ENCODE peak calls at places on chromosomes 6 and 20, in four cellular contexts. One of them, this sample, is unnamed. For H3K4me1, the result is how much of the 10 kb centered on the place peaks cover.

GRCh38 chr6:148395583-148396101 is 53.0 kb downstream of the SASH1 start:
- DNase-seq in tibial nerve: no peak
- DNase-seq in right lobe of liver: no peak
- DNase-seq in psoas muscle: no peak
- DNase-seq in this sample: no peak

GRCh38 chr6:19336579-19336978 is 500.6 kb upstream of the ID4 start:
- DNase-seq in tibial nerve: no peak
- DNase-seq in right lobe of liver: no peak
- DNase-seq in psoas muscle: no peak
- DNase-seq in this sample: no peak

GRCh38 chr20:694496-694895 is 18.9 kb upstream of the SCRT2 start:
- DNase-seq in tibial nerve: no peak
- DNase-seq in right lobe of liver: no peak
- DNase-seq in psoas muscle: no peak
- DNase-seq in this sample: no peak

GRCh38 chr6:39848171-39848570 is 56.0 kb downstream of the DAAM2 start:
- DNase-seq in tibial nerve: no peak
- DNase-seq in right lobe of liver: no peak
- DNase-seq in psoas muscle: no peak
- DNase-seq in this sample: no peak

GRCh38 chr6:23518294-23518693 is 607.7 kb upstream of the NRSN1 start:
- DNase-seq in tibial nerve: no peak
- DNase-seq in right lobe of liver: no peak
- DNase-seq in psoas muscle: no peak
- DNase-seq in this sample: no peak

GRCh38 chr20:20375862-20376261 is 8.0 kb downstream of the INSM1 start:
- DNase-seq in tibial nerve: no peak
- DNase-seq in right lobe of liver: no peak
- DNase-seq in psoas muscle: no peak
- DNase-seq in this sample: no peak

GRCh38 chr20:50678213-50678898 is 13.0 kb downstream of the RIPOR3 start:
- DNase-seq in tibial nerve: no peak
- DNase-seq in right lobe of liver: peak
- DNase-seq in psoas muscle: no peak
- DNase-seq in this sample: peak

GRCh38 chr6:8203337-8203736 is 101.0 kb upstream of the EEF1E1 start:
- DNase-seq in tibial nerve: no peak
- DNase-seq in right lobe of liver: no peak
- DNase-seq in psoas muscle: no peak
- DNase-seq in this sample: no peak

GRCh38 chr6:168650686-168651085 is 209.7 kb downstream of the SMOC2 start:
- DNase-seq in tibial nerve: no peak
- DNase-seq in right lobe of liver: no peak
- DNase-seq in psoas muscle: no peak
- DNase-seq in this sample: no peak

GRCh38 chr6:139271056-139271455 is 20.7 kb downstream of the TXLNB start:
- DNase-seq in tibial nerve: no peak
- DNase-seq in right lobe of liver: no peak
- DNase-seq in psoas muscle: no peak
- DNase-seq in this sample: no peak

GRCh38 chr20:56570832-56571231 is 37.8 kb downstream of the FAM209B start:
- DNase-seq in tibial nerve: no peak
- DNase-seq in right lobe of liver: no peak
- DNase-seq in psoas muscle: no peak
- DNase-seq in this sample: no peak

GRCh38 chr6:105994522-105995402 is 91.4 kb upstream of the PRDM1 start:
- DNase-seq in tibial nerve: peak
- DNase-seq in right lobe of liver: peak
- DNase-seq in psoas muscle: peak
- DNase-seq in this sample: no peak

GRCh38 chr6:38755207-38755606 is 40.1 kb downstream of the DNAH8 start:
- DNase-seq in tibial nerve: no peak
- DNase-seq in right lobe of liver: no peak
- DNase-seq in psoas muscle: no peak
- DNase-seq in this sample: no peak

GRCh38 chr6:21665436-21666199 is 72.1 kb downstream of the SOX4 start:
- DNase-seq in tibial nerve: no peak
- DNase-seq in right lobe of liver: no peak
- DNase-seq in psoas muscle: no peak
- DNase-seq in this sample: no peak

GRCh38 chr6:25369043-25369442 is 89.9 kb downstream of the CARMIL1 start:
- DNase-seq in tibial nerve: no peak
- DNase-seq in right lobe of liver: no peak
- DNase-seq in psoas muscle: peak
- DNase-seq in this sample: no peak

GRCh38 chr6:159919011-159919511 is 28.3 kb downstream of the MAS1 start:
- DNase-seq in tibial nerve: no peak
- DNase-seq in right lobe of liver: no peak
- DNase-seq in psoas muscle: no peak
- DNase-seq in this sample: no peak

GRCh38 chr6:113596907-113597583 is 260.1 kb upstream of the MARCKS start:
- DNase-seq in tibial nerve: no peak
- DNase-seq in right lobe of liver: no peak
- DNase-seq in psoas muscle: no peak
- DNase-seq in this sample: no peak

GRCh38 chr20:18267815-18268214 is 20.5 kb upstream of the ZNF133 start:
- DNase-seq in tibial nerve: no peak
- DNase-seq in right lobe of liver: no peak
- DNase-seq in psoas muscle: no peak
- DNase-seq in this sample: no peak

GRCh38 chr6:41163419-41163717 is 452 bp upstream of the TREM2 start:
- DNase-seq in tibial nerve: no peak
- DNase-seq in right lobe of liver: no peak
- DNase-seq in psoas muscle: no peak
- DNase-seq in this sample: no peak

GRCh38 chr6:11389977-11390376 is 147.6 kb upstream of the TMEM170B start:
- DNase-seq in tibial nerve: no peak
- DNase-seq in right lobe of liver: no peak
- DNase-seq in psoas muscle: no peak
- DNase-seq in this sample: no peak

GRCh38 chr20:14142171-14142570 is 146.9 kb downstream of the MACROD2 start:
- DNase-seq in tibial nerve: no peak
- DNase-seq in right lobe of liver: peak
- DNase-seq in psoas muscle: no peak
- DNase-seq in this sample: no peak

GRCh38 chr20:7981374-7981773 is 38.2 kb downstream of the TMX4 start:
- DNase-seq in tibial nerve: no peak
- DNase-seq in right lobe of liver: no peak
- DNase-seq in psoas muscle: no peak
- DNase-seq in this sample: no peak

GRCh38 chr6:106119526-106119925 is 33.4 kb downstream of the PRDM1 start:
- DNase-seq in tibial nerve: no peak
- DNase-seq in right lobe of liver: no peak
- DNase-seq in psoas muscle: no peak
- DNase-seq in this sample: no peak

GRCh38 chr6:123810214-123810613 is 6.5 kb downstream of the NKAIN2 start:
- DNase-seq in tibial nerve: no peak
- DNase-seq in right lobe of liver: no peak
- DNase-seq in psoas muscle: no peak
- DNase-seq in this sample: no peak

GRCh38 chr6:156617376-156617775 is 159.8 kb upstream of the ARID1B start:
- DNase-seq in tibial nerve: no peak
- DNase-seq in right lobe of liver: no peak
- DNase-seq in psoas muscle: no peak
- DNase-seq in this sample: no peak

GRCh38 chr20:33521461-33521860 is 31.6 kb downstream of the CBFA2T2 start:
- DNase-seq in tibial nerve: no peak
- DNase-seq in right lobe of liver: no peak
- DNase-seq in psoas muscle: no peak
- DNase-seq in this sample: no peak

GRCh38 chr20:22438926-22439325 is 145.4 kb downstream of the FOXA2 start:
- DNase-seq in tibial nerve: no peak
- DNase-seq in right lobe of liver: no peak
- DNase-seq in psoas muscle: no peak
- DNase-seq in this sample: no peak

GRCh38 chr6:125584468-125584939 is 164.9 kb upstream of the HEY2 start:
- DNase-seq in tibial nerve: no peak
- DNase-seq in right lobe of liver: no peak
- DNase-seq in psoas muscle: peak
- DNase-seq in this sample: no peak

GRCh38 chr20:58720890-58721289 is 28.3 kb downstream of the NPEPL1 start:
- DNase-seq in tibial nerve: no peak
- DNase-seq in right lobe of liver: no peak
- DNase-seq in psoas muscle: no peak
- DNase-seq in this sample: no peak
- H3K27ac ChIP-seq in tibial nerve: no peak
- H3K27ac ChIP-seq in right lobe of liver: no peak
- H3K27ac ChIP-seq in psoas muscle: no peak
- H3K27ac ChIP-seq in this sample: no peak

GRCh38 chr6:10312445-10312844 is 102.4 kb downstream of the TFAP2A start:
- DNase-seq in tibial nerve: no peak
- DNase-seq in right lobe of liver: no peak
- DNase-seq in psoas muscle: no peak
- DNase-seq in this sample: no peak

GRCh38 chr6:10315631-10316145 is 99.2 kb downstream of the TFAP2A start:
- DNase-seq in tibial nerve: no peak
- DNase-seq in right lobe of liver: no peak
- DNase-seq in psoas muscle: no peak
- DNase-seq in this sample: no peak

GRCh38 chr6:10315034-10315433 is 99.8 kb downstream of the TFAP2A start:
- DNase-seq in tibial nerve: no peak
- DNase-seq in right lobe of liver: no peak
- DNase-seq in psoas muscle: no peak
- DNase-seq in this sample: no peak

GRCh38 chr6:10313799-10314162 is 101.1 kb downstream of the TFAP2A start:
- DNase-seq in tibial nerve: no peak
- DNase-seq in right lobe of liver: no peak
- DNase-seq in psoas muscle: no peak
- DNase-seq in this sample: no peak

GRCh38 chr6:10314163-10314955 is 100.5 kb downstream of the TFAP2A start:
- DNase-seq in tibial nerve: no peak
- DNase-seq in right lobe of liver: no peak
- DNase-seq in psoas muscle: no peak
- DNase-seq in this sample: no peak
- H3K4me1 ChIP-seq in tibial nerve: under half
- H3K4me1 ChIP-seq in right lobe of liver: under half
- H3K4me1 ChIP-seq in psoas muscle: under half
- H3K4me1 ChIP-seq in this sample: under half

DNA sequence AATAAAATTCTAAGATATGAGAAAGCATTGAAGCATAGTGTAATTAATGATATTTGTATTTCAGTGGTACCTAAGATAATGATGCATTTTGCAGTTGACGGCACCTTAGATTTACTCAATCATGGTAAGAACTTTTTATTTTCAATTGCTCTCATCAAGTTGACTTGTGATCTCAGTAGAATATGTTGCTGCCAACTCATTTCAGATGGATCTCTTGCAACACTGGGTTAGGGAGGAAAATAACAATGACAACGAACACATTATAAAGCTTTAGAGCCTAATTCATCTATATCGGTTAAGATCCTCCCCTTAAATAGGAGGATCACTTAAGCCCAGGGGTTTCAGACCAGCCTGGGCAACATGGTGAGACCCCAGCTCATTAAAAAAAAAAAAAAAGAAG is 18.1 kb upstream of the TBC1D22B start:
- DNase-seq in tibial nerve: no peak
- DNase-seq in right lobe of liver: no peak
- DNase-seq in psoas muscle: no peak
- DNase-seq in this sample: no peak
- H3K27ac ChIP-seq in tibial nerve: peak
- H3K27ac ChIP-seq in right lobe of liver: no peak
- H3K27ac ChIP-seq in psoas muscle: peak
- H3K27ac ChIP-seq in this sample: peak

GRCh38 chr20:48822178-48822577 is 5.6 kb downstream of the PREX1 start:
- DNase-seq in tibial nerve: no peak
- DNase-seq in right lobe of liver: no peak
- DNase-seq in psoas muscle: no peak
- DNase-seq in this sample: no peak
- H3K4me1 ChIP-seq in tibial nerve: half or more
- H3K4me1 ChIP-seq in right lobe of liver: under half
- H3K4me1 ChIP-seq in psoas muscle: under half
- H3K4me1 ChIP-seq in this sample: under half

GRCh38 chr20:45823949-45824835 is 2.9 kb downstream of the TNNC2 start:
- DNase-seq in tibial nerve: no peak
- DNase-seq in right lobe of liver: peak
- DNase-seq in psoas muscle: peak
- DNase-seq in this sample: no peak

GRCh38 chr20:45827712-45828111 is 600 bp upstream of the TNNC2 start:
- DNase-seq in tibial nerve: no peak
- DNase-seq in right lobe of liver: no peak
- DNase-seq in psoas muscle: no peak
- DNase-seq in this sample: no peak

GRCh38 chr20:45826381-45827019 is 612 bp downstream of the TNNC2 start:
- DNase-seq in tibial nerve: no peak
- DNase-seq in right lobe of liver: no peak
- DNase-seq in psoas muscle: peak
- DNase-seq in this sample: no peak

GRCh38 chr20:45828589-45828988 is 1.5 kb upstream of the TNNC2 start:
- DNase-seq in tibial nerve: no peak
- DNase-seq in right lobe of liver: no peak
- DNase-seq in psoas muscle: peak
- DNase-seq in this sample: no peak

DNA sequence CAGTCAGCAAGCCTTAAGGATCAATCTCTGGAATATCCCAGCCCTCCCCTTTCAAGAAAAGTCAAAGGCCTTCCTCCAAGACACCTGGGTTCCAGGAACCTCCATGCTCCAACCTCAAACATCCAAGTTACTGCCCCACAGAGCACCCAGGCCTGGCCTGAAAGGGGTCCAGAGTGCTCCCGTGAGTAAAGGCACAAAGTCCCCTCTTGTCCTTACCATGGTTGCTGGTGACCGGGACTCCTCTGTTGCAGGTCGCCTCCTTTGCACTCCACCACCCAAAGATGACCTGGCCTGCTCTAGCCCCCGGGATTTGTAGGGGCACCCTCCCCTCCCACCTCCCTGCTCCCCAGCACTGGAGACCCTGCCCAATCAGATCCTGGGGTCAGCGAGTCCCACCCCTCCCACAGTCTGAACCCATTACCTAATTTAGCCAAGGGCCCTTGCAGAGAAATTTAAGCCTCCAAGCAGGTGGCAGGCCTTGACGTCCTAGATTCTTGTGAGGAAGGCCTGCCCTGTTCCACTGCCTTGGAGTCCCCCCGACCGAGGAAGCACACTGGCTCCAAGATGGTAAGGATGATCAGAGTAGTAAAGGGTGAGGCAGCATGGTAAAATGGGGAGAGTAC is at the start of gene TNNC2:
- DNase-seq in tibial nerve: no peak
- DNase-seq in right lobe of liver: no peak
- DNase-seq in psoas muscle: no peak
- DNase-seq in this sample: no peak
- H3K27ac ChIP-seq in tibial nerve: peak
- H3K27ac ChIP-seq in right lobe of liver: no peak
- H3K27ac ChIP-seq in psoas muscle: peak
- H3K27ac ChIP-seq in this sample: no peak

DNA sequence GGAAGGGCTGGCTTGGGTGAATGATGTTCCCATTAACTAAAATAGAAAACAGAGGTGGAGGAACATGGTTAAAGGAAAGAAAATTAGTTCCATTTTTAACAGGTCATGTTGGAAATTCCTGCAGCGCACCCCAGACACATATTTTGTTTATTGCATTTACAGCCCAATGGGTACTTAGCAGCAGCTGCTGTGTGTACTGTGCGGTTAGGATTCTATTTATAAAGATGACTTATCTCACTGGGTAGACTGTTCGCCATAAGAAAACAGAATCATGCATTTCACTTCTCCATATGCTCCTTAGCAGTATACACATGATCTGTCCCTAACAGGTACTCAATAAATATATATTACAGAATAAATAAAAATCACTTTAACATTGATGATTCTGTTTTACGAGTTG is 135.8 kb downstream of the SLC35F1 start:
- DNase-seq in tibial nerve: no peak
- DNase-seq in right lobe of liver: no peak
- DNase-seq in psoas muscle: no peak
- DNase-seq in this sample: no peak
- H3K4me1 ChIP-seq in tibial nerve: under half
- H3K4me1 ChIP-seq in right lobe of liver: under half
- H3K4me1 ChIP-seq in psoas muscle: under half
- H3K4me1 ChIP-seq in this sample: under half